ENCODE peak calls at places on chromosome 20, in five cellular contexts. A is SK-N-SH, B is HepG2, T is GM12891, O is GM12878. E is an unnamed sample.

GRCh38 chr20:24662286-24662685 is 192.9 kb downstream of the SYNDIG1 start:
- DNase-seq in A (no peak), B (no peak), T (no peak), O (no peak), E (no peak)

GRCh38 chr20:38979842-38980241 is 17.7 kb downstream of the DHX35 start:
- DNase-seq in A (no peak), B (no peak), T (no peak), O (no peak), E (no peak)

GRCh38 chr20:11247943-11248475 is 574.2 kb upstream of the JAG1 start:
- DNase-seq in A (no peak), B (no peak), T (no peak), O (no peak), E (no peak)

GRCh38 chr20:58228484-58229197 is at the start of gene ANKRD60:
- DNase-seq in A (peak), B (no peak), T (no peak), O (no peak), E (peak)

GRCh38 chr20:25099580-25099979 is 17.6 kb upstream of the VSX1 start:
- DNase-seq in A (no peak), B (no peak), T (no peak), O (no peak), E (no peak)

GRCh38 chr20:10540636-10541493 is 105.8 kb downstream of the SLX4IP start:
- DNase-seq in A (no peak), B (peak), T (no peak), O (no peak), E (no peak)

GRCh38 chr20:50395914-50396488 is 114.2 kb upstream of the PTPN1 start:
- DNase-seq in A (no peak), B (no peak), T (no peak), O (no peak), E (no peak)

GRCh38 chr20:20161611-20162010 is 109.3 kb downstream of the CFAP61 start:
- DNase-seq in A (no peak), B (no peak), T (no peak), O (no peak), E (no peak)

GRCh38 chr20:7696311-7696710 is 243.9 kb downstream of the HAO1 start:
- DNase-seq in A (no peak), B (no peak), T (no peak), O (no peak), E (no peak)

GRCh38 chr20:10665791-10666190 is 8.0 kb downstream of the JAG1 start:
- DNase-seq in A (no peak), B (no peak), T (no peak), O (no peak), E (no peak)

GRCh38 chr20:5918856-5919633 is 31.3 kb downstream of the TRMT6 start:
- DNase-seq in A (no peak), B (peak), T (no peak), O (no peak), E (no peak)

GRCh38 chr20:58842276-58842675 is 8.4 kb downstream of the GNAS-AS1 start:
- DNase-seq in A (no peak), B (no peak), T (no peak), O (no peak), E (no peak)

GRCh38 chr20:32820000-32820697 is 395 bp downstream of the MAPRE1 start:
- DNase-seq in A (peak), B (peak), T (peak), O (no peak), E (peak)

GRCh38 chr20:59300341-59301081 is at the start of gene EDN3:
- DNase-seq in A (peak), B (no peak), T (no peak), O (no peak), E (no peak)

GRCh38 chr20:59603727-59604608 is at the start of gene PHACTR3:
- DNase-seq in A (peak), B (no peak), T (no peak), O (no peak), E (no peak)

GRCh38 chr20:13348301-13349239 is 127.5 kb downstream of the ISM1 start:
- DNase-seq in A (no peak), B (no peak), T (no peak), O (no peak), E (no peak)

GRCh38 chr20:23036371-23036770 is 1.3 kb downstream of the SSTR4 start:
- DNase-seq in A (no peak), B (no peak), T (no peak), O (no peak), E (no peak)

GRCh38 chr20:60632420-60633262 is 619.4 kb upstream of the CDH4 start:
- DNase-seq in A (no peak), B (no peak), T (no peak), O (no peak), E (no peak)

GRCh38 chr20:46552460-46553420 is 2.3 kb upstream of the OCSTAMP start:
- DNase-seq in A (no peak), B (no peak), T (no peak), O (peak), E (peak)

GRCh38 chr20:59804347-59804746 is 129.1 kb downstream of the SYCP2 start:
- DNase-seq in A (peak), B (no peak), T (no peak), O (no peak), E (no peak)

GRCh38 chr20:34390769-34391447 is 27.8 kb downstream of the ITCH start:
- DNase-seq in A (no peak), B (peak), T (no peak), O (no peak), E (no peak)

GRCh38 chr20:32737371-32738223 is 5.7 kb downstream of the COMMD7 start:
- DNase-seq in A (no peak), B (no peak), T (no peak), O (no peak), E (no peak)

GRCh38 chr20:50249447-50250388 is 59.1 kb downstream of the CEBPB start:
- DNase-seq in A (no peak), B (no peak), T (no peak), O (no peak), E (no peak)

GRCh38 chr20:17571153-17571527 is 1.3 kb downstream of the DSTN start:
- DNase-seq in A (no peak), B (no peak), T (peak), O (no peak), E (no peak)

GRCh38 chr20:57071283-57071701 is 195.1 kb downstream of the BMP7 start:
- DNase-seq in A (no peak), B (no peak), T (no peak), O (no peak), E (no peak)

GRCh38 chr20:8790442-8791074 is 278.3 kb upstream of the PLCB4 start:
- DNase-seq in A (peak), B (peak), T (no peak), O (no peak), E (peak)

GRCh38 chr20:32358632-32358882 is 426 bp downstream of the ASXL1 start:
- DNase-seq in A (no peak), B (no peak), T (no peak), O (no peak), E (no peak)

GRCh38 chr20:6468751-6469150 is 298.7 kb upstream of the BMP2 start:
- DNase-seq in A (no peak), B (no peak), T (no peak), O (no peak), E (no peak)

GRCh38 chr20:33992145-33992922 is 1.4 kb upstream of the RALY start:
- DNase-seq in A (no peak), B (no peak), T (no peak), O (no peak), E (no peak)

GRCh38 chr20:61521680-61522420 is 269.8 kb downstream of the CDH4 start:
- DNase-seq in A (no peak), B (no peak), T (no peak), O (no peak), E (peak)

GRCh38 chr20:17965042-17965697 is 3.4 kb downstream of the SNX5 start:
- DNase-seq in A (no peak), B (peak), T (no peak), O (no peak), E (peak)

GRCh38 chr20:39036011-39036410 is 73.9 kb downstream of the DHX35 start:
- DNase-seq in A (no peak), B (no peak), T (no peak), O (no peak), E (no peak)

GRCh38 chr20:61002090-61002489 is 250.0 kb upstream of the CDH4 start:
- DNase-seq in A (no peak), B (no peak), T (no peak), O (no peak), E (no peak)

GRCh38 chr20:30505566-30505965 is 751.9 kb upstream of the DEFB115 start:
- DNase-seq in A (no peak), B (no peak), T (no peak), O (no peak), E (no peak)

GRCh38 chr20:20214757-20215275 is 153.1 kb upstream of the INSM1 start:
- DNase-seq in A (no peak), B (no peak), T (no peak), O (no peak), E (no peak)

GRCh38 chr20:59004763-59005522 is 2.1 kb downstream of the CTSZ start:
- DNase-seq in A (no peak), B (peak), T (peak), O (peak), E (no peak)

GRCh38 chr20:10007747-10008146 is 27.0 kb upstream of the ANKEF1 start:
- DNase-seq in A (no peak), B (no peak), T (no peak), O (no peak), E (peak)

GRCh38 chr20:33401922-33402369 is 627 bp upstream of the CDK5RAP1 start:
- DNase-seq in A (no peak), B (no peak), T (no peak), O (no peak), E (peak)

DNA sequence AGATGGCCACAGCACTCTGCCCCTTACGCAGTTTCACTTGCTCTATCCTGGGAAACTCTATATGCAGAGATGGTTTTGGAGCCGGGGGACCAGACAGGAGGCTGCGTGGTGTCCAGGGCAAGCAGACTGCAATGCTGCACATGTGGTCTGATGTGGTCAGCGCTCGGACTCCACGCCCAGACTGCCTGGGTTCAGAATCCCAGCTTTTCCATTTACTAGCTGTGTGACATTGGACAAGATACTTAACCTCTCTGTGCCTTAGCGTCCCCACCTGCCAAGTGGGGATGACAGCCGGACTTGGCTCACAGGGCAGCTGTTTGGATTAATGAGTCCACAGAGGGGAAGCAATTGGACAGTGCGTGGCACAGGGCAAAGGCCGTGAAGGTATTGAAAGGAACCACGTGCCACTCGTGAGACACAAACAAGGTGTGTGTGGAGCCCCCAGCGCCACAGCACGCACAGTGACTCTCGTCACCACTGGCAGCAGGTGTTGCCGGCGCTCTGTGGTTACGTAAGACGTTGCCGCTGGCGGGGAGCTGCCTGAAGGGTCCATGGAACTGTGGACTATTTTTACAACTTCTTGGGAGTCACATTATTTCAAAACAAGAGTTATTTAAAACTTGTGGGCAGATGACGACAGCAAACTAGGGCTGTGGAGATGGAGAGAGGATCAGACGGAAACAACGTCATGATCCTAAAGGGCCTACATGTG is 201.4 kb downstream of the PREX1 start:
- DNase-seq in A (no peak), B (no peak), T (no peak), O (no peak), E (no peak)
- TF ChIP-seq TAF1 in A (no peak), B (no peak), T (no peak), O (no peak), E (no peak)

GRCh38 chr20:21377701-21378100 is 19.6 kb downstream of the NKX2-4 start:
- DNase-seq in A (no peak), B (no peak), T (no peak), O (no peak), E (no peak)
- TF ChIP-seq TAF1 in A (no peak), B (no peak), T (no peak), O (no peak), E (no peak)

GRCh38 chr20:62602550-62602949 is 39.8 kb upstream of the SLCO4A1 start:
- DNase-seq in A (no peak), B (no peak), T (no peak), O (no peak), E (no peak)
- TF ChIP-seq TAF1 in A (no peak), B (no peak), T (no peak), O (no peak), E (no peak)

DNA sequence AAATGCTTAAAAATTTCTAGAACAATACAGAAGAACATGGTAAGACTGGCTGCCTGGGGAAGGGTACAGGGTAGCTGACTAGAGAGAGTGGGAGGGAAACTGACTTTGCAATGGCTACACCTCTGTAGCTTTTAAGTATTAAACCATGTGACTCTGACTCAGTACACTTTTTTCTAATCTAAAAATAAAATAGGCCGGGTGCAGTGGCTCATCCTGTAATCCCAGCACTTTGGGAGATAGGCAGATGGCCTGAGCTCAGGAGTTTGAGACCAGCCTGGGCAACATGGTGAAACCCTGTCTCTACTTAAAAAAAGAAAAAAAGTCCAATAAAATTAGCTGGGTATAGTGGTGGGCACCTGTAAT is 18.5 kb downstream of the ATP9A start:
- DNase-seq in A (no peak), B (no peak), T (no peak), O (no peak), E (no peak)
- TF ChIP-seq TAF1 in A (no peak), B (no peak), T (no peak), O (no peak), E (no peak)

GRCh38 chr20:3248167-3248992 is 9.4 kb upstream of the SLC4A11 start:
- DNase-seq in A (no peak), B (no peak), T (no peak), O (no peak), E (peak)
- TF ChIP-seq TAF1 in A (no peak), B (no peak), T (no peak), O (no peak), E (no peak)

DNA sequence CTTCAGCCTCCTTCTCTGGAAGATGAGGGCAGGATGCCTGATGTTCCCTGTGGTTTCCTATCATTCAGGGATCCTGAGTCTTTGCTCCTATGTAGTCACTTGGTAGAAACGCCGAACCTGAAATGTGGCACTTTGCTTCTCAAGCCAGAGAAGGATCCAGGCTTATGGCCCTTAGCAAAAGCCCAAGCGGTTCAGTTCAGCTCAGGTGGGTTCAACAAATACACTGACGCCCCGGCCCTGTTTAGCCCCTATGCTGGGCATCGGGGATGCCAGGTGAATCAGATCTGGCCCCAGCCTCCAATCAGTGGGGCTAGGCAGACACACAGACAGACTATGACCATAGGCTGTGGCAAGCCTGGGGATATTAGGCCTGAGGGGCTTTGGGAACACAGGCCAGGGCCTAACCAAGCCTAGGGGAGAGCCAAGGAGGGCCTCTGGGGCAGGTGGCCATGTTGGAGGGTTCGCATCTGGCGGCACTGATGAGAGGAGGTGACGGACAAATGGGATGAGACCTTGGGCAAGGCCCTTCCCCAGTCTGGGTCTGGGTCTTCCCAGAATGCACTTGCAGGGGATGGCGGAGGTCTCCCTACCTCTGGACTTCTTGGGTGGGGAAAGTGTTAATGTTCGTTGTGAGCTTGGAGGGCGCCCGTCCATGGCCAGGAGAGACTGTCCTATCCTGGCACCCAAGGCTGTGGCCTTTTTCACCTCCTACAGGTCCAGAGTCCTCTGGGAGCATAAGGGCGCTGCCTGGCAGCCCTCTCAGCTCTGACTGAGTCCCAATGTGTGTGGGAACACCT is 17.6 kb upstream of the SRC start:
- DNase-seq in A (no peak), B (no peak), T (no peak), O (no peak), E (no peak)
- TF ChIP-seq TAF1 in A (no peak), B (no peak), T (no peak), O (no peak), E (no peak)

GRCh38 chr20:19098806-19099578 is 113.5 kb upstream of the SLC24A3 start:
- DNase-seq in A (no peak), B (no peak), T (no peak), O (no peak), E (no peak)

GRCh38 chr20:19098092-19098491 is 114.3 kb upstream of the SLC24A3 start:
- DNase-seq in A (no peak), B (no peak), T (no peak), O (no peak), E (no peak)

GRCh38 chr20:19094959-19095541 is 117.4 kb upstream of the SLC24A3 start:
- DNase-seq in A (no peak), B (no peak), T (no peak), O (no peak), E (no peak)

GRCh38 chr20:19096847-19097246 is 115.6 kb upstream of the SLC24A3 start:
- DNase-seq in A (no peak), B (no peak), T (no peak), O (no peak), E (no peak)

GRCh38 chr20:19095762-19096161 is 116.7 kb upstream of the SLC24A3 start:
- DNase-seq in A (no peak), B (no peak), T (no peak), O (no peak), E (no peak)
- TF ChIP-seq TAF1 in A (no peak), B (no peak), T (no peak), O (no peak), E (no peak)

DNA sequence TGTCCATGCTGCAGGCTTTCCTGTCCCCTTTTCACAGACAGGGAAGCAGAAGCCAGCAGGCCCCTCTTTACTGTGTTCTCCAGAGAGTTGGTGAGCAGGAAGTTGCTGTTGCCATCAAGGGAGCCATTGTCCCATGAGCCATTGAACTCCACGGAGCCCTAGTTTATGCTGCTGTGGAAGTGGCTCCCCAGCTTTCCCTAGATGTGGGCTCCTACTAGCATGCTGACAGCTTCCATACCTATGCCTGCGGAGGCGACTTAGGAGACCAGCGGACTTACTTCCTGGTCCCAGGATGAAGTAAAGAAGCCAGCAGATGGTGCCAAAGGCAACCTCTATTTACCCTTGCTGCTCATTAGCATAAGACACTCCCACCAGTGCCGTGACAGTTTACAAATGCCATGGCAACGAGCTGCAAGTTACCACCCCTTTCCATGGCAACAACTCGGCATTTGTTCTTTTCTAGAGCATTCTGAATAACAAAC is 30.8 kb upstream of the FKBP1A start:
- DNase-seq in A (no peak), B (peak), T (no peak), O (no peak), E (peak)
- TF ChIP-seq TAF1 in A (no peak), B (no peak), T (no peak), O (no peak), E (no peak)

GRCh38 chr20:37800618-37801017 is 102.3 kb upstream of the VSTM2L start:
- DNase-seq in A (no peak), B (no peak), T (no peak), O (no peak), E (no peak)

GRCh38 chr20:37797669-37798175 is 103.9 kb downstream of the CTNNBL1 start:
- DNase-seq in A (no peak), B (no peak), T (no peak), O (no peak), E (no peak)

GRCh38 chr20:37796733-37797132 is 102.9 kb downstream of the CTNNBL1 start:
- DNase-seq in A (no peak), B (no peak), T (no peak), O (no peak), E (no peak)

GRCh38 chr20:37798312-37798711 is 104.5 kb downstream of the CTNNBL1 start:
- DNase-seq in A (no peak), B (no peak), T (no peak), O (no peak), E (no peak)

DNA sequence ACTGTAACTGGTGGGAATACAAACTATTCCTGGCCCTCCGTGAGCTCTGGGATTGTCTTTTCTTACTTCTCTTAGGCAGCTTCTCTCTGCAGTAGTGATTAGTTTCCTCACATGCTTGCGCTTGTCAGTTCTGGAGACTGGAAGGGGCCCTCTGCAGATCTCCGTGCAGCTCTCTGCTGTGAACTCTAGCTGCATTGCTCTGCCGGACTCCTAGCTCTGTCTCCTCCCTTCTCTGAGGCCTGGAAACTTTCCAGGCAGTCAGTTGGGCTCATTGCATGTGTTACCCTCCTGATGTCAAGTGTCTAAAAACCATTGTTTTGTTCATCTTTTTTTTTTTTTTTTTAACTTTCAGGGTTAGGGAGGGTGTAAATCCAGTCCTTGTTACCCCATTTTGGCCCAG is 102.3 kb downstream of the CTNNBL1 start:
- DNase-seq in A (no peak), B (no peak), T (no peak), O (no peak), E (no peak)
- TF ChIP-seq TAF1 in A (no peak), B (no peak), T (no peak), O (no peak), E (no peak)

GRCh38 chr20:44576297-44576696 is 6.1 kb upstream of the PKIG start:
- DNase-seq in A (no peak), B (peak), T (no peak), O (no peak), E (peak)
- TF ChIP-seq TAF1 in A (no peak), B (no peak), T (no peak), O (no peak), E (no peak)

E was measured in K562.